ENCODE peak calls at places on chromosomes 6 and 20, in seven cellular contexts. One of them, this sample, is unnamed.

GRCh38 chr6:158554611-158555361 is 5.1 kb upstream of the TMEM181 start:
- DNase-seq in WTC11: no peak
- DNase-seq in A549: no peak
- DNase-seq in IMR-90: peak
- DNase-seq in K562: no peak
- DNase-seq in SK-N-SH: no peak
- DNase-seq in GM12878: no peak
- DNase-seq in this sample: no peak

GRCh38 chr6:36629792-36630191 is 35.6 kb downstream of the SRSF3 start:
- DNase-seq in WTC11: no peak
- DNase-seq in A549: no peak
- DNase-seq in IMR-90: no peak
- DNase-seq in K562: no peak
- DNase-seq in SK-N-SH: no peak
- DNase-seq in GM12878: no peak
- DNase-seq in this sample: no peak

GRCh38 chr6:111107589-111107988 is 20.3 kb downstream of the SLC16A10 start:
- DNase-seq in WTC11: no peak
- DNase-seq in A549: no peak
- DNase-seq in IMR-90: no peak
- DNase-seq in K562: no peak
- DNase-seq in SK-N-SH: no peak
- DNase-seq in GM12878: no peak
- DNase-seq in this sample: no peak

GRCh38 chr6:164106345-164106769 is 691.8 kb downstream of the QKI start:
- DNase-seq in WTC11: peak
- DNase-seq in A549: peak
- DNase-seq in IMR-90: no peak
- DNase-seq in K562: peak
- DNase-seq in SK-N-SH: peak
- DNase-seq in GM12878: no peak
- DNase-seq in this sample: no peak

GRCh38 chr20:11810316-11811130 is 107.2 kb upstream of the BTBD3 start:
- DNase-seq in WTC11: no peak
- DNase-seq in A549: no peak
- DNase-seq in IMR-90: peak
- DNase-seq in K562: no peak
- DNase-seq in SK-N-SH: no peak
- DNase-seq in GM12878: no peak
- DNase-seq in this sample: no peak

GRCh38 chr6:51450248-51450957 is 631.7 kb downstream of the TFAP2B start:
- DNase-seq in WTC11: no peak
- DNase-seq in A549: no peak
- DNase-seq in IMR-90: no peak
- DNase-seq in K562: no peak
- DNase-seq in SK-N-SH: no peak
- DNase-seq in GM12878: peak
- DNase-seq in this sample: no peak

GRCh38 chr20:43941476-43942212 is 27.0 kb downstream of the TOX2 start:
- DNase-seq in WTC11: no peak
- DNase-seq in A549: peak
- DNase-seq in IMR-90: peak
- DNase-seq in K562: no peak
- DNase-seq in SK-N-SH: no peak
- DNase-seq in GM12878: no peak
- DNase-seq in this sample: no peak

GRCh38 chr6:101399627-101399955 is 6.1 kb downstream of the GRIK2 start:
- DNase-seq in WTC11: peak
- DNase-seq in A549: no peak
- DNase-seq in IMR-90: no peak
- DNase-seq in K562: no peak
- DNase-seq in SK-N-SH: peak
- DNase-seq in GM12878: no peak
- DNase-seq in this sample: no peak

GRCh38 chr20:4764805-4765204 is 43.1 kb downstream of the PRND start:
- DNase-seq in WTC11: no peak
- DNase-seq in A549: no peak
- DNase-seq in IMR-90: no peak
- DNase-seq in K562: no peak
- DNase-seq in SK-N-SH: no peak
- DNase-seq in GM12878: no peak
- DNase-seq in this sample: no peak

GRCh38 chr6:37029249-37029959 is 23.9 kb downstream of the FGD2 start:
- DNase-seq in WTC11: peak
- DNase-seq in A549: peak
- DNase-seq in IMR-90: peak
- DNase-seq in K562: peak
- DNase-seq in SK-N-SH: peak
- DNase-seq in GM12878: no peak
- DNase-seq in this sample: no peak

GRCh38 chr6:121522771-121523386 is 87.4 kb downstream of the GJA1 start:
- DNase-seq in WTC11: no peak
- DNase-seq in A549: no peak
- DNase-seq in IMR-90: peak
- DNase-seq in K562: no peak
- DNase-seq in SK-N-SH: no peak
- DNase-seq in GM12878: no peak
- DNase-seq in this sample: no peak

GRCh38 chr6:63567966-63568365 is 4.3 kb upstream of the LOC128125822 start:
- DNase-seq in WTC11: no peak
- DNase-seq in A549: no peak
- DNase-seq in IMR-90: no peak
- DNase-seq in K562: no peak
- DNase-seq in SK-N-SH: no peak
- DNase-seq in GM12878: no peak
- DNase-seq in this sample: no peak

GRCh38 chr6:33663028-33663427 is 41.9 kb downstream of the ITPR3 start:
- DNase-seq in WTC11: no peak
- DNase-seq in A549: no peak
- DNase-seq in IMR-90: no peak
- DNase-seq in K562: no peak
- DNase-seq in SK-N-SH: no peak
- DNase-seq in GM12878: no peak
- DNase-seq in this sample: no peak

GRCh38 chr6:33665957-33666356 is 44.8 kb downstream of the ITPR3 start:
- DNase-seq in WTC11: no peak
- DNase-seq in A549: no peak
- DNase-seq in IMR-90: no peak
- DNase-seq in K562: no peak
- DNase-seq in SK-N-SH: no peak
- DNase-seq in GM12878: no peak
- DNase-seq in this sample: no peak

GRCh38 chr6:33663727-33664449 is 42.8 kb downstream of the ITPR3 start:
- DNase-seq in WTC11: no peak
- DNase-seq in A549: no peak
- DNase-seq in IMR-90: no peak
- DNase-seq in K562: no peak
- DNase-seq in SK-N-SH: no peak
- DNase-seq in GM12878: no peak
- DNase-seq in this sample: no peak

GRCh38 chr6:33662318-33662717 is 41.2 kb downstream of the ITPR3 start:
- DNase-seq in WTC11: no peak
- DNase-seq in A549: no peak
- DNase-seq in IMR-90: no peak
- DNase-seq in K562: no peak
- DNase-seq in SK-N-SH: no peak
- DNase-seq in GM12878: no peak
- DNase-seq in this sample: no peak

GRCh38 chr6:33664506-33665057 is 43.5 kb downstream of the ITPR3 start:
- DNase-seq in WTC11: no peak
- DNase-seq in A549: no peak
- DNase-seq in IMR-90: no peak
- DNase-seq in K562: no peak
- DNase-seq in SK-N-SH: no peak
- DNase-seq in GM12878: no peak
- DNase-seq in this sample: no peak
- TF ChIP-seq USF2 in WTC11: no peak
- TF ChIP-seq USF2 in A549: no peak
- TF ChIP-seq USF2 in IMR-90: no peak
- TF ChIP-seq USF2 in K562: no peak
- TF ChIP-seq USF2 in SK-N-SH: no peak
- TF ChIP-seq USF2 in GM12878: no peak
- TF ChIP-seq USF2 in this sample: no peak

GRCh38 chr20:37201827-37202162 is 22.4 kb upstream of the MROH8 start:
- DNase-seq in WTC11: no peak
- DNase-seq in A549: no peak
- DNase-seq in IMR-90: no peak
- DNase-seq in K562: no peak
- DNase-seq in SK-N-SH: peak
- DNase-seq in GM12878: no peak
- DNase-seq in this sample: no peak

GRCh38 chr20:37200376-37200775 is 21.0 kb upstream of the MROH8 start:
- DNase-seq in WTC11: no peak
- DNase-seq in A549: no peak
- DNase-seq in IMR-90: no peak
- DNase-seq in K562: no peak
- DNase-seq in SK-N-SH: no peak
- DNase-seq in GM12878: no peak
- DNase-seq in this sample: no peak

GRCh38 chr20:37204056-37204455 is 24.7 kb upstream of the MROH8 start:
- DNase-seq in WTC11: no peak
- DNase-seq in A549: no peak
- DNase-seq in IMR-90: no peak
- DNase-seq in K562: no peak
- DNase-seq in SK-N-SH: no peak
- DNase-seq in GM12878: no peak
- DNase-seq in this sample: no peak

GRCh38 chr20:37200926-37201826 is 21.8 kb upstream of the MROH8 start:
- DNase-seq in WTC11: no peak
- DNase-seq in A549: no peak
- DNase-seq in IMR-90: no peak
- DNase-seq in K562: no peak
- DNase-seq in SK-N-SH: no peak
- DNase-seq in GM12878: no peak
- DNase-seq in this sample: no peak

GRCh38 chr20:37202267-37202943 is 23.1 kb upstream of the MROH8 start:
- DNase-seq in WTC11: peak
- DNase-seq in A549: peak
- DNase-seq in IMR-90: peak
- DNase-seq in K562: peak
- DNase-seq in SK-N-SH: peak
- DNase-seq in GM12878: no peak
- DNase-seq in this sample: peak
- TF ChIP-seq USF2 in WTC11: no peak
- TF ChIP-seq USF2 in A549: no peak
- TF ChIP-seq USF2 in IMR-90: no peak
- TF ChIP-seq USF2 in K562: no peak
- TF ChIP-seq USF2 in SK-N-SH: no peak
- TF ChIP-seq USF2 in GM12878: no peak
- TF ChIP-seq USF2 in this sample: no peak

DNA sequence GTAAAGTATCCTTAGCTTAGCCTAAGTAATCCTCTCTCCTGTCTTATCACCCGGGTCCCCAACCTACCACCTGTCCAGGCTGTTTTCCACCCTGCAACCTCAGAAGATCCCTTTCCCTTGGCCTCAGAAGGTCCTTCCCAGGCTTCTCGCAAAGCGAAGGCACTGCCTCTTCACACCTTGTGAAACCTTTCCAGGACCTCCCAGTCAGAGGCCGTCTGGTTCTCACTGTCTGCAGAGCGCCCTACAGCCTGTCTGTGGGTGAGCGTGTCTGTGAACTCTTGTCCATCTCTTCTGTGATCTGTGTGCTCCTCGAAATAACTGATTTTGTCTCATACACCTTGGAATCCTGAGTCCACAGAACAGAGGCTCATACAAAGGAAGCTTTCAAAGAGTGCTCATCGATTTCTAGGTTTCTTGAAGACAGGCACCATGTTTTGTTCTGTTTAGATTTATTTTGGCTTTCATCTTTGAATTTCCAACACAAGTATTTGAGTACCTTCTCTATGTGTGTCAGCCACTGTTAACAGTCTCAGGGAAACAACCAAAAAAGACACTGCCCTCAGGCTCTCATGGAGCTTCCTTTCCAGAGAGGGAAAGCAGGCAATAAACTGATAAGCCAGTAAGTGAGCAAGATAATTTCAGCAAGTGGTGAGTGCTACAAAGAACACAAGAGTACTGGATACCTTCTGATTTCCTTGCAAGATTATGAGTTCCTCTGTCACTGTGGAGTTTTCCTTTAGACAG is 6.3 kb downstream of the PDE10A start:
- DNase-seq in WTC11: no peak
- DNase-seq in A549: no peak
- DNase-seq in IMR-90: no peak
- DNase-seq in K562: no peak
- DNase-seq in SK-N-SH: no peak
- DNase-seq in GM12878: no peak
- DNase-seq in this sample: no peak
- TF ChIP-seq USF2 in WTC11: no peak
- TF ChIP-seq USF2 in A549: no peak
- TF ChIP-seq USF2 in IMR-90: no peak
- TF ChIP-seq USF2 in K562: no peak
- TF ChIP-seq USF2 in SK-N-SH: no peak
- TF ChIP-seq USF2 in GM12878: no peak
- TF ChIP-seq USF2 in this sample: no peak

GRCh38 chr6:93416575-93417420 is 2.6 kb downstream of the EPHA7 start:
- DNase-seq in WTC11: peak
- DNase-seq in A549: peak
- DNase-seq in IMR-90: no peak
- DNase-seq in K562: no peak
- DNase-seq in SK-N-SH: peak
- DNase-seq in GM12878: no peak
- DNase-seq in this sample: no peak
- TF ChIP-seq USF2 in WTC11: no peak
- TF ChIP-seq USF2 in A549: no peak
- TF ChIP-seq USF2 in IMR-90: no peak
- TF ChIP-seq USF2 in K562: no peak
- TF ChIP-seq USF2 in SK-N-SH: no peak
- TF ChIP-seq USF2 in GM12878: no peak
- TF ChIP-seq USF2 in this sample: no peak

This sample was measured in H1.